ENCODE peak calls at places on chromosomes 6 and 20, in six cellular contexts. One of them, this sample, is unnamed.
A peak's percentile ranks its signal among the peaks of the same experiment; 100 is the strongest.

GRCh38 chr20:64064145-64064698 is 1.2 kb downstream of the TCEA2 start:
- DNase-seq in prostate gland: no peak
- DNase-seq in sigmoid colon: no peak
- DNase-seq in GM23338: no peak
- DNase-seq in stomach: peak; percentile 49
- DNase-seq in HL-60: no peak
- DNase-seq in this sample: no peak

GRCh38 chr20:13681248-13682125 is 42.8 kb upstream of the TASP1 start:
- DNase-seq in stomach: no peak
- DNase-seq in prostate gland: no peak
- DNase-seq in GM23338: no peak
- DNase-seq in sigmoid colon: no peak
- DNase-seq in HL-60: no peak
- DNase-seq in this sample: no peak

GRCh38 chr6:153312633-153313032 is 181.6 kb upstream of the RGS17 start:
- DNase-seq in GM23338: peak; percentile 39
- DNase-seq in HL-60: peak; percentile 43
- DNase-seq in sigmoid colon: no peak
- DNase-seq in prostate gland: peak; percentile 5
- DNase-seq in stomach: peak; percentile 67
- DNase-seq in this sample: no peak

GRCh38 chr6:21935561-21936028 is 342.0 kb downstream of the SOX4 start:
- DNase-seq in HL-60: peak; percentile 3
- DNase-seq in prostate gland: no peak
- DNase-seq in stomach: peak; percentile 55
- DNase-seq in GM23338: peak; percentile 87
- DNase-seq in sigmoid colon: no peak
- DNase-seq in this sample: no peak

GRCh38 chr6:170039156-170040114 is 251.4 kb downstream of the DLL1 start:
- DNase-seq in GM23338: no peak
- DNase-seq in HL-60: no peak
- DNase-seq in stomach: no peak
- DNase-seq in prostate gland: no peak
- DNase-seq in sigmoid colon: peak; percentile 55
- DNase-seq in this sample: peak; percentile 74

GRCh38 chr20:58481541-58482021 is 33.6 kb downstream of the APCDD1L start:
- DNase-seq in HL-60: no peak
- DNase-seq in GM23338: peak; percentile 91
- DNase-seq in prostate gland: no peak
- DNase-seq in sigmoid colon: no peak
- DNase-seq in stomach: peak; percentile 42
- DNase-seq in this sample: peak; percentile 72

GRCh38 chr20:63520594-63520938 is at the start of gene PPDPF:
- DNase-seq in stomach: peak; percentile 89
- DNase-seq in prostate gland: peak; percentile 82
- DNase-seq in HL-60: peak; percentile 67
- DNase-seq in sigmoid colon: peak; percentile 91
- DNase-seq in GM23338: no peak
- DNase-seq in this sample: no peak

GRCh38 chr6:18997375-18997826 is 610.3 kb downstream of the RNF144B start:
- DNase-seq in GM23338: peak; percentile 72
- DNase-seq in stomach: no peak
- DNase-seq in prostate gland: peak; percentile 15
- DNase-seq in HL-60: no peak
- DNase-seq in sigmoid colon: no peak
- DNase-seq in this sample: no peak

GRCh38 chr6:158870418-158870957 is 51.3 kb upstream of the EZR start:
- DNase-seq in GM23338: no peak
- DNase-seq in stomach: no peak
- DNase-seq in HL-60: no peak
- DNase-seq in sigmoid colon: no peak
- DNase-seq in prostate gland: no peak
- DNase-seq in this sample: no peak

GRCh38 chr6:109807881-109808280 is 116.8 kb downstream of the FIG4 start:
- DNase-seq in prostate gland: no peak
- DNase-seq in HL-60: no peak
- DNase-seq in sigmoid colon: no peak
- DNase-seq in stomach: no peak
- DNase-seq in GM23338: no peak
- DNase-seq in this sample: no peak

GRCh38 chr6:128710305-128710704 is 172.6 kb upstream of the LAMA2 start:
- DNase-seq in HL-60: no peak
- DNase-seq in sigmoid colon: no peak
- DNase-seq in GM23338: no peak
- DNase-seq in stomach: no peak
- DNase-seq in prostate gland: no peak
- DNase-seq in this sample: no peak

GRCh38 chr6:20220345-20220744 is 8.1 kb upstream of the MBOAT1 start:
- DNase-seq in HL-60: no peak
- DNase-seq in GM23338: no peak
- DNase-seq in stomach: no peak
- DNase-seq in prostate gland: no peak
- DNase-seq in sigmoid colon: no peak
- DNase-seq in this sample: no peak

GRCh38 chr6:117956386-117956785 is 49.3 kb downstream of the SLC35F1 start:
- DNase-seq in stomach: no peak
- DNase-seq in GM23338: no peak
- DNase-seq in prostate gland: no peak
- DNase-seq in sigmoid colon: no peak
- DNase-seq in HL-60: no peak
- DNase-seq in this sample: no peak

GRCh38 chr6:14270925-14271791 is 153.6 kb downstream of the CD83 start:
- DNase-seq in stomach: peak; percentile 54
- DNase-seq in GM23338: no peak
- DNase-seq in prostate gland: no peak
- DNase-seq in sigmoid colon: no peak
- DNase-seq in HL-60: peak; percentile 46
- DNase-seq in this sample: no peak

GRCh38 chr6:34865107-34865506 is 22.7 kb downstream of the TAF11 start:
- DNase-seq in sigmoid colon: no peak
- DNase-seq in stomach: no peak
- DNase-seq in prostate gland: no peak
- DNase-seq in GM23338: no peak
- DNase-seq in HL-60: no peak
- DNase-seq in this sample: no peak

GRCh38 chr6:20038805-20039204 is 173.5 kb downstream of the MBOAT1 start:
- DNase-seq in HL-60: no peak
- DNase-seq in GM23338: no peak
- DNase-seq in prostate gland: no peak
- DNase-seq in sigmoid colon: no peak
- DNase-seq in stomach: no peak
- DNase-seq in this sample: no peak

GRCh38 chr20:46682063-46682821 is 7.0 kb downstream of the TP53RK start:
- DNase-seq in prostate gland: no peak
- DNase-seq in sigmoid colon: no peak
- DNase-seq in GM23338: no peak
- DNase-seq in stomach: no peak
- DNase-seq in HL-60: no peak
- DNase-seq in this sample: no peak

GRCh38 chr6:36725581-36725980 is 28.0 kb downstream of the RAB44 start:
- DNase-seq in GM23338: no peak
- DNase-seq in HL-60: no peak
- DNase-seq in sigmoid colon: peak; percentile 52
- DNase-seq in prostate gland: no peak
- DNase-seq in stomach: no peak
- DNase-seq in this sample: no peak

GRCh38 chr6:15929685-15930084 is 199.2 kb upstream of the MYLIP start:
- DNase-seq in HL-60: peak; percentile 66
- DNase-seq in sigmoid colon: no peak
- DNase-seq in prostate gland: no peak
- DNase-seq in stomach: no peak
- DNase-seq in GM23338: no peak
- DNase-seq in this sample: no peak

GRCh38 chr20:59173938-59174496 is 10.4 kb downstream of the ZNF831 start:
- DNase-seq in GM23338: no peak
- DNase-seq in sigmoid colon: no peak
- DNase-seq in stomach: no peak
- DNase-seq in prostate gland: no peak
- DNase-seq in HL-60: no peak
- DNase-seq in this sample: no peak

GRCh38 chr20:8808180-8808535 is 260.7 kb upstream of the PLCB4 start:
- DNase-seq in stomach: peak; percentile 54
- DNase-seq in HL-60: no peak
- DNase-seq in GM23338: no peak
- DNase-seq in sigmoid colon: no peak
- DNase-seq in prostate gland: no peak
- DNase-seq in this sample: no peak

GRCh38 chr20:48631114-48632016 is 196.4 kb downstream of the PREX1 start:
- DNase-seq in stomach: no peak
- DNase-seq in GM23338: no peak
- DNase-seq in sigmoid colon: no peak
- DNase-seq in HL-60: no peak
- DNase-seq in prostate gland: no peak
- DNase-seq in this sample: no peak

GRCh38 chr20:17735959-17736621 is 36.3 kb downstream of the BANF2 start:
- DNase-seq in sigmoid colon: no peak
- DNase-seq in stomach: no peak
- DNase-seq in prostate gland: no peak
- DNase-seq in GM23338: no peak
- DNase-seq in HL-60: no peak
- DNase-seq in this sample: no peak

GRCh38 chr6:56517155-56517745 is 125.4 kb downstream of the DST start:
- DNase-seq in HL-60: no peak
- DNase-seq in GM23338: no peak
- DNase-seq in sigmoid colon: no peak
- DNase-seq in stomach: no peak
- DNase-seq in prostate gland: no peak
- DNase-seq in this sample: no peak

GRCh38 chr6:142416179-142416578 is 114.4 kb downstream of the ADGRG6 start:
- DNase-seq in stomach: no peak
- DNase-seq in prostate gland: no peak
- DNase-seq in GM23338: peak; percentile 20
- DNase-seq in HL-60: no peak
- DNase-seq in sigmoid colon: no peak
- DNase-seq in this sample: no peak

GRCh38 chr6:29924731-29925130 is 17.6 kb upstream of the HLA-A start:
- DNase-seq in GM23338: no peak
- DNase-seq in HL-60: no peak
- DNase-seq in stomach: no peak
- DNase-seq in prostate gland: no peak
- DNase-seq in sigmoid colon: no peak
- DNase-seq in this sample: no peak

DNA sequence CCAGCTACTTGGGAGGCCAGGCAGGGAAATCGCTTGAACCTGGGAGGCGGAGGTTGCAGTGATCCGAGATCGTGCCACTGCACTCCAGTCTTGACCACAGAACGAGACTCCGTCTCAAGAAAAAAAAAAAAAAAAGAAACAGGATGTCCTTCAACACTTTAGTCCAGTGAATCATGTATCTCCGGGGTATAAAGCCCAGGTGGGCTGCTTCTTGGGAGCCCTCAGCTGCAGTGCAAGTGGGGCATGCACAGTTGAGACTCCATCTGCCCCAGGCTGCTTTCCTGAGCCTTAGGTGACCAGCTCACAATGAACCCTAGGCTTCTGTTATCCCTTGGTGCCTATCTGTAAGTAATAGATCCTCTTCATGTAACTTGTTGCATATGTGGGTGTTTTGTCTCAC is 187.1 kb upstream of the RNF24 start:
- DNase-seq in HL-60: no peak
- DNase-seq in sigmoid colon: peak; percentile 12
- DNase-seq in GM23338: no peak
- DNase-seq in stomach: no peak
- DNase-seq in prostate gland: no peak
- DNase-seq in this sample: no peak
- TF ChIP-seq CTCF in HL-60: no peak
- TF ChIP-seq CTCF in sigmoid colon: no peak
- TF ChIP-seq CTCF in GM23338: no peak
- TF ChIP-seq CTCF in stomach: no peak
- TF ChIP-seq CTCF in prostate gland: no peak
- TF ChIP-seq CTCF in this sample: no peak

DNA sequence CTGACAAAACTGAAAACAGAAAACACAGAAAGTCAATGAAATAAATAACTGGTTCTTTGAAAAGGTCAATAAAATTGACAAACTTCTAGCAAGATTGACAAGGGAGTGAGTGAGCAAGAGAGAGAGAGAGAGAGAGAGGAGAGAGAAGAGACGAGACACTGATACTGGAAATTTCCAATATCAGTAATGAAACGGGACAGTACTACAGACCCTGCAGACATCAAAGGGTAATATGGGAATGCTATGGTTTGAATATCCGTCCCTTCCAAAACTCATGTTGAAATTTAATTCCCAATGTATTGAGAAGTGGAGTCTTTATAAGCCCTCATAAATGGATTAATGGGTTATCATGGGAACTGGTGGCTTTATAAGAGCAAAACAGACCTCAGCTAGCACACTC is 3.8 kb downstream of the TTI1 start:
- DNase-seq in HL-60: no peak
- DNase-seq in stomach: no peak
- DNase-seq in GM23338: no peak
- DNase-seq in prostate gland: no peak
- DNase-seq in sigmoid colon: no peak
- DNase-seq in this sample: no peak
- TF ChIP-seq POLR2AphosphoS5 in HL-60: no peak
- TF ChIP-seq POLR2AphosphoS5 in stomach: no peak
- TF ChIP-seq POLR2AphosphoS5 in GM23338: no peak
- TF ChIP-seq POLR2AphosphoS5 in prostate gland: no peak
- TF ChIP-seq POLR2AphosphoS5 in sigmoid colon: no peak
- TF ChIP-seq POLR2AphosphoS5 in this sample: no peak

DNA sequence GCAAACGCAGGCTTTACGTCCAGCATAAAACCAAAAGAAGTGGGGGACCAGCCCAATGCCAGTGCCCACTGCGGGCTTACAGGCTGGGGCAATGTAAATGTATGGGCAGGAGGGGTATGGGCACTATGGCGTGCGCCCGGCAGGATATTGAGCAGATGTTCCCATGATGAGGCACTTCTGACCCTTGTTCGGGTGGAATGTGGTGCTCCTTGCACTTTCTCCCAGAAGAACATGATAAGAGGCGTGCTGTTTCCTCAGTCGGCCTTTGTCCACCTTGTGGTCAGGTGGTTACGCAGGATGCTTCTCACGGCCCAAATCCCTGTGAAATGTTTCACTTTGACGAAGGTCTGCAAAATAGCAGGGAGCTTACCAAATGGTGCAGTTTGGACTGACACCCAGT is 4.8 kb upstream of the GPR31 start:
- DNase-seq in sigmoid colon: no peak
- DNase-seq in GM23338: peak; percentile 25
- DNase-seq in prostate gland: no peak
- DNase-seq in stomach: no peak
- DNase-seq in HL-60: no peak
- DNase-seq in this sample: no peak
- H3K27ac ChIP-seq in sigmoid colon: no peak overlapping the region
- H3K27ac ChIP-seq in GM23338: peak overlapping the region; percentile 96
- H3K27ac ChIP-seq in prostate gland: no peak overlapping the region
- H3K27ac ChIP-seq in stomach: no peak overlapping the region
- H3K27ac ChIP-seq in HL-60: no peak overlapping the region
- H3K27ac ChIP-seq in this sample: no peak overlapping the region

GRCh38 chr6:43361269-43361668 is 8.2 kb downstream of the ZNF318 start:
- DNase-seq in sigmoid colon: no peak
- DNase-seq in stomach: no peak
- DNase-seq in HL-60: no peak
- DNase-seq in GM23338: no peak
- DNase-seq in prostate gland: no peak
- DNase-seq in this sample: no peak
- TF ChIP-seq CTCF in sigmoid colon: no peak
- TF ChIP-seq CTCF in stomach: no peak
- TF ChIP-seq CTCF in HL-60: no peak
- TF ChIP-seq CTCF in GM23338: no peak
- TF ChIP-seq CTCF in prostate gland: no peak
- TF ChIP-seq CTCF in this sample: no peak